ENCODE peak calls at places on chromosomes 12 and 14, in five cellular contexts. D is pancreas, B is heart left ventricle, X is hepatocyte, F is cardiac fibroblast. N is an unnamed sample.

GRCh38 chr12:19689801-19690472 is 250.6 kb downstream of the AEBP2 start:
- DNase-seq in X (no peak), D (peak), B (no peak), F (no peak), N (no peak)

GRCh38 chr12:128807161-128807724 is 16.5 kb downstream of the SLC15A4 start:
- DNase-seq in F (no peak), X (no peak), B (no peak), D (no peak), N (no peak)

GRCh38 chr14:22427771-22428228 is 161.2 kb downstream of the DAD1 start:
- DNase-seq in D (no peak), B (peak), X (peak), F (peak), N (no peak)

GRCh38 chr12:126487581-126487980 is 1422.3 kb downstream of the AACS start:
- DNase-seq in B (no peak), F (no peak), D (no peak), X (no peak), N (no peak)

GRCh38 chr14:100820945-100821344 is 5.0 kb upstream of the MEG3 start:
- DNase-seq in B (no peak), D (no peak), X (peak), F (no peak), N (no peak)

GRCh38 chr12:104669057-104669770 is 212.5 kb downstream of the CHST11 start:
- DNase-seq in B (peak), D (peak), F (no peak), X (peak), N (no peak)

GRCh38 chr14:50399251-50400032 is 2.8 kb upstream of the CDKL1 start:
- DNase-seq in F (peak), D (no peak), B (peak), X (peak), N (no peak)

GRCh38 chr14:79613625-79614024 is 597.7 kb downstream of the DIO2 start:
- DNase-seq in X (no peak), F (no peak), B (no peak), D (no peak), N (no peak)

GRCh38 chr12:125149160-125150108 is 84.2 kb downstream of the AACS start:
- DNase-seq in D (no peak), X (no peak), B (no peak), F (no peak), N (no peak)

GRCh38 chr14:86334355-86334754 is 804.4 kb downstream of the FLRT2 start:
- DNase-seq in D (no peak), F (no peak), X (no peak), B (no peak), N (no peak)

GRCh38 chr12:103036581-103037214 is 79.2 kb downstream of the ASCL1 start:
- DNase-seq in F (no peak), B (no peak), X (no peak), D (no peak), N (no peak)

GRCh38 chr12:82818276-82819035 is 131.8 kb downstream of the TMTC2 start:
- DNase-seq in B (no peak), X (no peak), D (no peak), F (no peak), N (no peak)

GRCh38 chr12:24839268-24839791 is 109.6 kb downstream of the BCAT1 start:
- DNase-seq in D (no peak), F (peak), B (no peak), X (no peak), N (peak)

GRCh38 chr12:46439793-46440511 is 67.4 kb upstream of the SLC38A2 start:
- DNase-seq in F (peak), D (no peak), B (no peak), X (no peak), N (no peak)

GRCh38 chr12:57549909-57550627 is at the start of gene KIF5A:
- DNase-seq in X (peak), B (no peak), F (no peak), D (no peak), N (peak)

GRCh38 chr12:2853626-2854025 is 3.2 kb downstream of the TEX52 start:
- DNase-seq in D (peak), X (peak), B (peak), F (peak), N (peak)

GRCh38 chr12:89352242-89352491 is 134 bp downstream of the DUSP6 start:
- DNase-seq in B (no peak), F (no peak), X (no peak), D (no peak), N (no peak)

GRCh38 chr12:85057370-85057963 is 21.3 kb downstream of the LRRIQ1 start:
- DNase-seq in X (peak), F (peak), D (no peak), B (no peak), N (peak)

GRCh38 chr12:8987589-8988205 is 1.6 kb upstream of the KLRG1 start:
- DNase-seq in D (no peak), X (no peak), F (no peak), B (no peak), N (no peak)

GRCh38 chr12:113697646-113698504 is 226.2 kb upstream of the LHX5 start:
- DNase-seq in D (no peak), X (peak), F (no peak), B (no peak), N (no peak)

GRCh38 chr12:77816196-77816595 is 14.5 kb upstream of the NAV3 start:
- DNase-seq in D (no peak), B (no peak), F (no peak), X (no peak), N (no peak)

GRCh38 chr12:117118838-117119591 is 19.8 kb upstream of the TESC start:
- DNase-seq in F (no peak), B (peak), X (no peak), D (no peak), N (no peak)

GRCh38 chr12:123761841-123762714 is at the start of gene DNAH10:
- DNase-seq in X (peak), B (no peak), D (peak), F (peak), N (peak)
- TF ChIP-seq CTCF in X (peak), B (no peak), D (no peak), F (no peak), N (peak)

GRCh38 chr12:32902287-32902996 is 5.9 kb upstream of the PKP2 start:
- DNase-seq in B (no peak), D (no peak), F (no peak), X (no peak), N (no peak)
- TF ChIP-seq CTCF in B (no peak), D (no peak), F (no peak), X (no peak), N (no peak)

GRCh38 chr14:33774866-33775519 is 175.9 kb downstream of the EGLN3 start:
- DNase-seq in F (no peak), B (no peak), D (no peak), X (no peak), N (no peak)
- TF ChIP-seq CTCF in F (no peak), B (no peak), D (no peak), X (no peak), N (no peak)

DNA sequence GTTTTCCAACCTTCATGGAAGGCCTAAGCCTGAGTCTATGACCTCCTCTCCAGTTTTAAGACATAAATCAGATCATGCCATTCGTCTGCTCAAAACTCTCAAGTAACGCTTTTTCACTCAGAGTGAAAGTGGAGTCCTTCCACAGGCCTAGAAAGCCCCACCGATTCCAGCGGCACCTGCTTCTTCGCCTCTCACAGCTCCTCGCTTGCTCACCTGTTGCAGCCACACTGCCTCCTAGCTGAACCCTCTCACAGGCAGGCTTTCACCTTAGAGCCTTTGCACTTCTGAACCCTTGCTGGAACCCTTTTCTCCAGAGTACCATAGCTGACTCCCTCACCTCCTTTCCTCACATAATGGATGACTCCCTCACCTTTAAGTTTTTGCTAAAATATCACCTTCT is 301.1 kb downstream of the ZFP36L1 start:
- DNase-seq in X (no peak), F (no peak), B (no peak), D (no peak), N (no peak)
- TF ChIP-seq CTCF in X (no peak), F (no peak), B (no peak), D (no peak), N (no peak)